ENCODE peak calls at places on chromosomes 7 and 10, in seven cellular contexts. R is body of pancreas, X is mesendoderm, Q is breast epithelium, F is HCT116, T is A549, D is OCI-LY7. I is an unnamed sample.

GRCh38 chr7:140304071-140304799 is 94.1 kb downstream of the SLC37A3 start:
- DNase-seq in R (no peak), X (peak; percentile 55), Q (no peak), F (no peak), T (no peak), D (peak; percentile 52), I (peak; percentile 56)

GRCh38 chr10:59991661-59992060 is 85.3 kb upstream of the CCDC6 start:
- DNase-seq in R (peak; percentile 62), X (peak; percentile 42), Q (no peak), F (peak; percentile 56), T (peak; percentile 13), D (no peak), I (peak; percentile 87)

GRCh38 chr10:48192916-48193450 is 81.5 kb downstream of the FRMPD2 start:
- DNase-seq in R (no peak), X (peak; percentile 73), Q (no peak), F (no peak), T (no peak), D (no peak), I (no peak)

GRCh38 chr7:159118220-159118595 is 26.5 kb downstream of the VIPR2 start:
- DNase-seq in R (no peak), X (peak; percentile 12), Q (peak; percentile 25), F (no peak), T (no peak), D (no peak), I (no peak)

GRCh38 chr10:32956365-32957197 is 1.4 kb downstream of the ITGB1 start:
- DNase-seq in R (no peak), X (no peak), Q (no peak), F (no peak), T (no peak), D (no peak), I (peak; percentile 25)

GRCh38 chr10:18738835-18739234 is 79.6 kb downstream of the ARL5B start:
- DNase-seq in R (no peak), X (peak; percentile 9), Q (no peak), F (no peak), T (no peak), D (no peak), I (no peak)

GRCh38 chr10:98242823-98243222 is 25.2 kb downstream of the LOXL4 start:
- DNase-seq in R (no peak), X (peak; percentile 40), Q (no peak), F (no peak), T (no peak), D (peak; percentile 20), I (no peak)

GRCh38 chr10:42367532-42368230 is 270.7 kb downstream of the ZNF33B start:
- DNase-seq in R (peak; percentile 83), X (peak; percentile 80), Q (peak; percentile 86), F (no peak), T (no peak), D (no peak), I (peak; percentile 40)

GRCh38 chr10:124734311-124735166 is 9.6 kb downstream of the FAM53B start:
- DNase-seq in R (no peak), X (no peak), Q (no peak), F (no peak), T (no peak), D (no peak), I (no peak)

GRCh38 chr7:114087674-114088539 is 169.1 kb upstream of the PPP1R3A start:
- DNase-seq in R (peak; percentile 39), X (peak; percentile 67), Q (no peak), F (no peak), T (no peak), D (no peak), I (peak; percentile 66)

GRCh38 chr10:20481054-20481453 is 416.1 kb downstream of the NEBL start:
- DNase-seq in R (no peak), X (no peak), Q (no peak), F (no peak), T (no peak), D (no peak), I (no peak)

GRCh38 chr10:44051584-44052385 is 333.1 kb downstream of the CXCL12 start:
- DNase-seq in R (peak; percentile 68), X (no peak), Q (no peak), F (no peak), T (no peak), D (no peak), I (no peak)

GRCh38 chr10:13162013-13162364 is 631 bp downstream of the MCM10 start:
- DNase-seq in R (no peak), X (peak; percentile 34), Q (no peak), F (no peak), T (peak; percentile 20), D (no peak), I (no peak)
- H3K4me3 ChIP-seq in R (no peak overlapping the region), X (peak overlapping the region; percentile 67), Q (no peak overlapping the region), F (peak overlapping the region; percentile 92), T (peak overlapping the region; percentile 71), D (peak overlapping the region; percentile 80), I (peak overlapping the region; percentile 55)

GRCh38 chr10:7667262-7668141 is 736 bp upstream of the ITIH5 start:
- DNase-seq in R (no peak), X (peak; percentile 50), Q (no peak), F (no peak), T (no peak), D (no peak), I (no peak)
- H3K4me3 ChIP-seq in R (no peak overlapping the region), X (peak overlapping the region; percentile 33), Q (peak overlapping the region; percentile 90), F (no peak overlapping the region), T (peak overlapping the region; percentile 62), D (no peak overlapping the region), I (no peak overlapping the region)

GRCh38 chr10:27819781-27820531 is 74.3 kb upstream of the MKX start:
- DNase-seq in R (peak; percentile 74), X (no peak), Q (no peak), F (no peak), T (no peak), D (no peak), I (no peak)

GRCh38 chr10:27815846-27816245 is 70.2 kb upstream of the MKX start:
- DNase-seq in R (no peak), X (no peak), Q (no peak), F (no peak), T (no peak), D (no peak), I (no peak)

GRCh38 chr10:27816305-27816704 is 70.7 kb upstream of the MKX start:
- DNase-seq in R (no peak), X (no peak), Q (no peak), F (no peak), T (no peak), D (no peak), I (no peak)

GRCh38 chr10:27820637-27821036 is 75.0 kb upstream of the MKX start:
- DNase-seq in R (peak; percentile 27), X (no peak), Q (no peak), F (no peak), T (no peak), D (no peak), I (no peak)

GRCh38 chr10:27815261-27815660 is 69.6 kb upstream of the MKX start:
- DNase-seq in R (no peak), X (no peak), Q (no peak), F (no peak), T (no peak), D (no peak), I (no peak)
- H3K4me3 ChIP-seq in R (no peak overlapping the region), X (no peak overlapping the region), Q (no peak overlapping the region), F (no peak overlapping the region), T (no peak overlapping the region), D (no peak overlapping the region), I (no peak overlapping the region)

GRCh38 chr7:66282594-66282935 is 77.4 kb downstream of the TPST1 start:
- DNase-seq in R (no peak), X (no peak), Q (no peak), F (no peak), T (no peak), D (no peak), I (no peak)

GRCh38 chr7:66279912-66280311 is 74.8 kb downstream of the TPST1 start:
- DNase-seq in R (no peak), X (no peak), Q (no peak), F (no peak), T (no peak), D (no peak), I (no peak)

GRCh38 chr7:66283003-66283920 is 78.1 kb downstream of the TPST1 start:
- DNase-seq in R (no peak), X (no peak), Q (no peak), F (peak; percentile 26), T (peak; percentile 25), D (no peak), I (no peak)

GRCh38 chr7:66277492-66277891 is 72.4 kb downstream of the TPST1 start:
- DNase-seq in R (no peak), X (no peak), Q (no peak), F (no peak), T (no peak), D (no peak), I (no peak)

GRCh38 chr7:66281678-66282593 is 76.8 kb downstream of the TPST1 start:
- DNase-seq in R (no peak), X (peak; percentile 34), Q (no peak), F (peak; percentile 13), T (no peak), D (no peak), I (no peak)
- H3K4me3 ChIP-seq in R (no peak overlapping the region), X (no peak overlapping the region), Q (no peak overlapping the region), F (no peak overlapping the region), T (no peak overlapping the region), D (no peak overlapping the region), I (no peak overlapping the region)

GRCh38 chr7:28955723-28956607 is 2.2 kb downstream of the TRIL start:
- DNase-seq in R (peak; percentile 92), X (peak; percentile 87), Q (peak; percentile 92), F (no peak), T (peak; percentile 33), D (no peak), I (peak; percentile 86)
- H3K4me3 ChIP-seq in R (peak overlapping the region; percentile 32), X (peak overlapping the region; percentile 20), Q (peak overlapping the region; percentile 90), F (no peak overlapping the region), T (peak overlapping the region; percentile 47), D (no peak overlapping the region), I (peak overlapping the region; percentile 85)